ENCODE peak calls at places on chromosome X, in four cellular contexts. One of them, this sample, is unnamed.

GRCh38 chrX:110755611-110756010 is 40.0 kb downstream of the CHRDL1 start:
- DNase-seq in K562: no peak
- DNase-seq in astrocyte: peak
- DNase-seq in MM.1S: no peak
- DNase-seq in this sample: no peak

GRCh38 chrX:41441934-41442823 is 5.0 kb upstream of the NYX start:
- DNase-seq in K562: peak
- DNase-seq in astrocyte: peak
- DNase-seq in MM.1S: peak
- DNase-seq in this sample: peak

GRCh38 chrX:46710425-46710824 is 48.5 kb downstream of the SLC9A7 start:
- DNase-seq in K562: no peak
- DNase-seq in astrocyte: peak
- DNase-seq in MM.1S: no peak
- DNase-seq in this sample: no peak

GRCh38 chrX:69285881-69286545 is 120.8 kb upstream of the PJA1 start:
- DNase-seq in K562: peak
- DNase-seq in astrocyte: no peak
- DNase-seq in MM.1S: peak
- DNase-seq in this sample: peak

GRCh38 chrX:155246748-155247147 is 17.5 kb downstream of the RAB39B start:
- DNase-seq in K562: no peak
- DNase-seq in astrocyte: no peak
- DNase-seq in MM.1S: no peak
- DNase-seq in this sample: no peak

GRCh38 chrX:38799995-38800394 is 1.3 kb upstream of the MID1IP1 start:
- DNase-seq in K562: peak
- DNase-seq in astrocyte: no peak
- DNase-seq in MM.1S: no peak
- DNase-seq in this sample: no peak

GRCh38 chrX:41389311-41389888 is 55.4 kb downstream of the DDX3X start:
- DNase-seq in K562: no peak
- DNase-seq in astrocyte: no peak
- DNase-seq in MM.1S: no peak
- DNase-seq in this sample: no peak

GRCh38 chrX:124234348-124234747 is 98.1 kb upstream of the TEX13D start:
- DNase-seq in K562: no peak
- DNase-seq in astrocyte: no peak
- DNase-seq in MM.1S: no peak
- DNase-seq in this sample: no peak

GRCh38 chrX:15376956-15377355 is 7.3 kb downstream of the VEGFD start:
- DNase-seq in K562: no peak
- DNase-seq in astrocyte: no peak
- DNase-seq in MM.1S: no peak
- DNase-seq in this sample: no peak

GRCh38 chrX:101550825-101551767 is 749 bp downstream of the ARMCX1 start:
- DNase-seq in K562: peak
- DNase-seq in astrocyte: peak
- DNase-seq in MM.1S: no peak
- DNase-seq in this sample: peak

GRCh38 chrX:24124227-24124799 is 25.2 kb upstream of the ZFX start:
- DNase-seq in K562: no peak
- DNase-seq in astrocyte: no peak
- DNase-seq in MM.1S: no peak
- DNase-seq in this sample: no peak

GRCh38 chrX:24125028-24125612 is 24.4 kb upstream of the ZFX start:
- DNase-seq in K562: no peak
- DNase-seq in astrocyte: no peak
- DNase-seq in MM.1S: no peak
- DNase-seq in this sample: no peak
- TF ChIP-seq EZH2 in K562: no peak
- TF ChIP-seq EZH2 in astrocyte: no peak
- TF ChIP-seq EZH2 in MM.1S: no peak
- TF ChIP-seq EZH2 in this sample: no peak

GRCh38 chrX:120840826-120841225 is 34.8 kb downstream of the CT47B1 start:
- DNase-seq in K562: no peak
- DNase-seq in astrocyte: peak
- DNase-seq in MM.1S: no peak
- DNase-seq in this sample: peak
- TF ChIP-seq CTCF in K562: no peak
- TF ChIP-seq CTCF in astrocyte: no peak
- TF ChIP-seq CTCF in MM.1S: no peak
- TF ChIP-seq CTCF in this sample: no peak

GRCh38 chrX:129813662-129814061 is 30.0 kb downstream of the ZDHHC9 start:
- DNase-seq in K562: no peak
- DNase-seq in astrocyte: no peak
- DNase-seq in MM.1S: no peak
- DNase-seq in this sample: no peak
- TF ChIP-seq EZH2 in K562: no peak
- TF ChIP-seq EZH2 in astrocyte: no peak
- TF ChIP-seq EZH2 in MM.1S: no peak
- TF ChIP-seq EZH2 in this sample: no peak

DNA sequence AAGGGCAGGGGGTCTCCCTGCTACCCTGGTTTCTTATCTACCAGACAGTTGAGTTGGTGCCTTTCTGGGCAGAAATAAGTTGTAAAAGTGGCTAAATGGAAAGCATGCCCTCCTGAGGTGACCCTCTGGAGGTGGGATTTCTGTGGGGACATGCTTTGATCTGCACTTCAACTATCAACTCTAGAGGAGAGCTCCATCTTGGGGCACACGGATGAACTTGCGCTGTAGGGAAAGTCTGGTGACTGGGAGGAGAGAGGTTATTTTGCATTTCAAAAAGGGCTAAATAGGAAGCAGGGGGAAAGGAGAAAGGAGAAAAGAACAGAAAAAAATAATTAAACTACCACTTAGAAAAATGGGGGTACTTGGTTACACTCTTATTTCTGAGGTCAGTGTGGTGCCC is 12.7 kb upstream of the RHOXF2B start:
- DNase-seq in K562: no peak
- DNase-seq in astrocyte: no peak
- DNase-seq in MM.1S: no peak
- DNase-seq in this sample: no peak
- TF ChIP-seq CTCF in K562: peak
- TF ChIP-seq CTCF in astrocyte: no peak
- TF ChIP-seq CTCF in MM.1S: no peak
- TF ChIP-seq CTCF in this sample: peak

GRCh38 chrX:40093586-40093985 is 4.2 kb downstream of the BCOR start:
- DNase-seq in K562: no peak
- DNase-seq in astrocyte: no peak
- DNase-seq in MM.1S: no peak
- DNase-seq in this sample: no peak

GRCh38 chrX:40096395-40097091 is 1.2 kb downstream of the BCOR start:
- DNase-seq in K562: no peak
- DNase-seq in astrocyte: no peak
- DNase-seq in MM.1S: peak
- DNase-seq in this sample: no peak

GRCh38 chrX:40095588-40096394 is 2.0 kb downstream of the BCOR start:
- DNase-seq in K562: no peak
- DNase-seq in astrocyte: no peak
- DNase-seq in MM.1S: peak
- DNase-seq in this sample: no peak

GRCh38 chrX:40094041-40094899 is 3.5 kb downstream of the BCOR start:
- DNase-seq in K562: no peak
- DNase-seq in astrocyte: no peak
- DNase-seq in MM.1S: peak
- DNase-seq in this sample: peak

DNA sequence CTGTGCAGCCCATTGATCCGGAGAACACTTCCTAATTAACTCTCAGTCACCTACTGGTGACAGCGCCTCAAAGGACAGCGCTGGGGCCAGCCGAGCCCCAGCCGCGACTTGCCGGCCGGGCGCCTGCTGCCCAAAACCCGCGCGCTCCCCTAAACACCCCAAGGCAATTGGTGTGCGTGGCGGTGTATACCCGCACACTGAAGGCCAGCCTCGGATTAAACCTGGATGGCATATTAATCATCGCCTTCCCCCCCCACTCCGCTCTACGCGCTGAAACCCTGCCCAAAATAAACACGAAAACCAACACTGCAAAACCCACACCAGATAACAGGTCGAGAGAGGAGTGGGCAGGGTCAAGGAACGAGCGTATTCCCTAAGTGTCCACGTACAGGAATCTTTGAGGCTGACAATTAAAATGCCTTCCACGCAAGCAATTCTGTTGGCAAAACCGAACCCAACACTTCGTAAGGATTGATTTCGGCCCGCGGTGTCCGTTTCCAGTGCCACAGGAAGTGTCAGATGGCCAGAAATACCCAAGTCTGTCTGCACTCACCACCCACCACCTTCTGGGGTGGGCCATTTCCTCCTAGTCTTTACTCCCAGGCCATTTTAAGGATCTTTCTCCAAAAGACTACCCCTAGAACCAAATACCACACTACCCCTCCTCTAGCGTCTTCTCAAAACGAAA is 2.7 kb downstream of the BCOR start:
- DNase-seq in K562: no peak
- DNase-seq in astrocyte: no peak
- DNase-seq in MM.1S: no peak
- DNase-seq in this sample: no peak
- TF ChIP-seq EZH2 in K562: no peak
- TF ChIP-seq EZH2 in astrocyte: no peak
- TF ChIP-seq EZH2 in MM.1S: no peak
- TF ChIP-seq EZH2 in this sample: no peak